ENCODE peak calls at places on chromosomes 1 and 21, in four cellular contexts. L, T, S and Y are unnamed samples.

GRCh38 chr1:245485996-245486395 is 331.2 kb downstream of the KIF26B start:
- DNase-seq in L (no peak), T (no peak), S (no peak), Y (no peak)

GRCh38 chr1:101239095-101240040 is 2.5 kb downstream of the S1PR1 start:
- DNase-seq in L (no peak), T (no peak), S (peak; percentile 85), Y (peak; percentile 43)

GRCh38 chr21:27590271-27590670 is 623.4 kb upstream of the ADAMTS5 start:
- DNase-seq in L (peak; percentile 82), T (no peak), S (no peak), Y (no peak)

GRCh38 chr1:196193891-196194559 is 414.2 kb downstream of the KCNT2 start:
- DNase-seq in L (peak; percentile 49), T (no peak), S (no peak), Y (no peak)

GRCh38 chr1:48876221-48876785 is 99.6 kb upstream of the BEND5 start:
- DNase-seq in L (peak; percentile 74), T (no peak), S (no peak), Y (no peak)

GRCh38 chr1:22275626-22276395 is 132.9 kb upstream of the WNT4 start:
- DNase-seq in L (peak; percentile 74), T (peak; percentile 72), S (peak; percentile 67), Y (peak; percentile 56)

GRCh38 chr1:246012271-246012854 is 494.7 kb downstream of the SMYD3 start:
- DNase-seq in L (peak; percentile 48), T (no peak), S (peak; percentile 2), Y (peak; percentile 56)

GRCh38 chr1:116911166-116911553 is 1.4 kb downstream of the PTGFRN start:
- DNase-seq in L (no peak), T (no peak), S (no peak), Y (no peak)

GRCh38 chr1:204186597-204186996 is 9.7 kb downstream of the KISS1 start:
- DNase-seq in L (no peak), T (no peak), S (no peak), Y (no peak)

GRCh38 chr1:1157914-1158710 is 15.6 kb upstream of the TTLL10 start:
- DNase-seq in L (peak; percentile 57), T (peak; percentile 77), S (no peak), Y (peak; percentile 60)

GRCh38 chr1:171983584-171983983 is 142.3 kb downstream of the DNM3 start:
- DNase-seq in L (peak; percentile 68), T (no peak), S (no peak), Y (peak; percentile 9)

GRCh38 chr1:225428879-225429455 is 1.1 kb upstream of the LBR start:
- DNase-seq in L (no peak), T (no peak), S (no peak), Y (no peak)

GRCh38 chr21:35503646-35504045 is 454.5 kb upstream of the RUNX1 start:
- DNase-seq in L (peak; percentile 20), T (no peak), S (no peak), Y (no peak)

GRCh38 chr1:22140681-22141080 is 2.2 kb downstream of the WNT4 start:
- DNase-seq in L (no peak), T (no peak), S (no peak), Y (no peak)

GRCh38 chr1:217067642-217068041 is 344.4 kb upstream of the ESRRG start:
- DNase-seq in L (no peak), T (no peak), S (no peak), Y (peak; percentile 12)

GRCh38 chr1:116878804-116879477 is 30.8 kb upstream of the PTGFRN start:
- DNase-seq in L (peak; percentile 49), T (no peak), S (peak; percentile 34), Y (peak; percentile 84)

GRCh38 chr1:215888159-215888558 is 321.1 kb downstream of the KCTD3 start:
- DNase-seq in L (no peak), T (no peak), S (no peak), Y (peak; percentile 19)

GRCh38 chr21:33373451-33373850 is 29.8 kb upstream of the IFNGR2 start:
- DNase-seq in L (peak; percentile 39), T (no peak), S (no peak), Y (no peak)

GRCh38 chr1:9044241-9044640 is 18.0 kb upstream of the SLC2A7 start:
- DNase-seq in L (no peak), T (no peak), S (no peak), Y (no peak)

GRCh38 chr1:44786138-44786840 is 1.7 kb downstream of the BEST4 start:
- DNase-seq in L (peak; percentile 81), T (peak; percentile 86), S (peak; percentile 78), Y (peak; percentile 76)

GRCh38 chr1:218660678-218661053 is 315.5 kb downstream of the TGFB2 start:
- DNase-seq in L (peak; percentile 74), T (no peak), S (no peak), Y (no peak)

GRCh38 chr1:207139616-207140015 is 35.6 kb downstream of the C4BPA start:
- DNase-seq in L (no peak), T (no peak), S (no peak), Y (no peak)

GRCh38 chr1:116242741-116243140 is 130.3 kb upstream of the ATP1A1 start:
- DNase-seq in L (no peak), T (peak; percentile 52), S (no peak), Y (no peak)

GRCh38 chr1:56216173-56216572 is 363.2 kb downstream of the PLPP3 start:
- DNase-seq in L (peak; percentile 84), T (no peak), S (no peak), Y (no peak)

GRCh38 chr1:90838720-90839119 is 121.6 kb upstream of the BARHL2 start:
- DNase-seq in L (no peak), T (no peak), S (no peak), Y (no peak)

GRCh38 chr1:21308847-21309652 is 18.8 kb upstream of the ECE1 start:
- DNase-seq in L (peak; percentile 47), T (no peak), S (no peak), Y (no peak)

GRCh38 chr1:91775227-91775626 is 110.7 kb downstream of the TGFBR3 start:
- DNase-seq in L (no peak), T (no peak), S (no peak), Y (no peak)

GRCh38 chr1:14363191-14363590 is 235.3 kb upstream of the KAZN start:
- DNase-seq in L (no peak), T (no peak), S (peak; percentile 7), Y (no peak)

GRCh38 chr1:14362331-14362730 is 236.2 kb upstream of the KAZN start:
- DNase-seq in L (peak; percentile 61), T (no peak), S (no peak), Y (no peak)

GRCh38 chr1:14366361-14367018 is 232.0 kb upstream of the KAZN start:
- DNase-seq in L (peak; percentile 69), T (no peak), S (no peak), Y (no peak)

GRCh38 chr1:14365226-14365994 is 233.1 kb upstream of the KAZN start:
- DNase-seq in L (peak; percentile 39), T (no peak), S (no peak), Y (no peak)

DNA sequence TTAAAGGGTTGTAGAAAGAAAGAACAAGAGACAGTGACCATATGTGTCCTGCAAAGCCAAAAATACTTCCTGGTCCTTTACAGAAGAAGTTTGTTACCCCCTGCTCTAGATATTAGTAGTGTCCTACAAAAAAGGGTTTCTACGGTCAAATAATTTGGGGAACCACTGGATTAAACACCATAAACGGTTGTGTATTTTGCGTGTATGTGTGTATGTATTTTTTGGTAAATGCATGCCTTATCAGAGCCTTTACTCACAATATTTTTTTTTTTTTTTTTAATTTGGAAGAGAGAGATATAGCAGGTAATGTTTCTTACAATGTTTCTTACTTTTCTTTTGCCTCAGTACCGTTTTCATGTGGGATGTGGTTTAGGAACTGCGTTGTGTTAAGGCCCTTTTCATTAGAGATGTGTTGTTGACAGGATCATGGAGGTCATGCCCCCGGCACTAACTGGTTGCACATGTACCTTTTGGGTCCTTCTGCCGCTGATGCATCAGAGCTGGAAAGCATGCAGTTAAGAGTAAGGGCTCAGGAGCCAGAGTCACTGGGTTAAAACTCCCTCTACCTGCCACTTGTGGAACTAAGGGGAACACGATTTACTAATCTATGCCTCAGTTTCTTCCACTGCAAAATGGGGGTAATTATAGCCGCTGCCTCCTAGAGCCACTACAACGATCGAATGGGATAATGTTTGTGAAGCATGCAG is 234.6 kb upstream of the KAZN start:
- DNase-seq in L (peak; percentile 86), T (no peak), S (no peak), Y (no peak)
- TF ChIP-seq CTCF in L (no peak), T (no peak), S (no peak), Y (no peak)

GRCh38 chr1:5286244-5286643 is 631.8 kb downstream of the AJAP1 start:
- DNase-seq in L (no peak), T (no peak), S (peak; percentile 41), Y (no peak)
- TF ChIP-seq CTCF in L (no peak), T (peak; percentile 14), S (no peak), Y (peak; percentile 30)

DNA sequence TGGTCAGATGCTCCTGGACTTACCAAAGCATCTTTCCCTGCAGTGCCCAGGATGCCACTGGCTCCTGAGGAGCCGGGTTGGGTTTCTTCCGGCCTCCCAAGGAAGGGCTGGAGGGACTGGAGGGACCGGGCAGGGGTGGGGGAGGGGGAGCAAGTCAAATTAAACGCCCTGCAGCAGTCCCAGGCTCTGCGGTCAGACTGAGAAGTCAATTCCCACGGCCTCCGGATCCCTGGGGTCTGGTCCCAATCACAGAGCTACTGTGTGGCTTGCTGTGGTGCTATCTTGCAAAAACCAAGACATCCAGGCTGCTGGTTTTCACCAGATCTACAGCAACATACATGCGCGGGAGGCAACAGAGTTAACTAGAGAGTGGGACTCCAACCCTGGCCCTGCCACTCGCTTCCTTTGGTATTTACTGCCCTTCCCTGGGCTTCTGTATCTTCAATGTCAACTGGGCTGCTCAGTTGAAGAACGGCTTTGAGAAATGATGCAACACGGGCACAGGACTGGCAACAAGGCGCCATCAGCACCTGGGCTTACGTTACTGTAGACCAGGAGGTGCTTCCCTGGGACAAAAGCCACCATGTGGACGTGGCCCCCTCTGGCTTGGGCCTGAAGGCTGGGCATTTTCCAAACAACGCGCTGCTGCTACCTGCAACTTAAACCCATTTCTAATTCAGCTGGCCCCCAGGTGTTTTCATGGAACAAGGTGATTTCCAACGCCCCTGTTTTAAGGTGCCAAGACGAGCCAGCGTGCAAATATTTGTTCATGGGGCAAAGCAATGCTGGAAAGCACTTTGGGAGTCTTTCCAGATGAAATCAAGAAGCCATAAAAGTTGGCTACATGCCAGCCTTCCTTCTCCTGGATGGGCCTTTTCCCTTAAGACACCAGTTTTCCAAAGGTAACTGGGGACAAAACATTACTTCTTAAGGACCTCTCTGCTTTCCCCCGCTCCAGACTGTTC is 11.5 kb downstream of the RCC2 start:
- DNase-seq in L (no peak), T (no peak), S (no peak), Y (no peak)
- TF ChIP-seq CTCF in L (no peak), T (no peak), S (no peak), Y (no peak)

DNA sequence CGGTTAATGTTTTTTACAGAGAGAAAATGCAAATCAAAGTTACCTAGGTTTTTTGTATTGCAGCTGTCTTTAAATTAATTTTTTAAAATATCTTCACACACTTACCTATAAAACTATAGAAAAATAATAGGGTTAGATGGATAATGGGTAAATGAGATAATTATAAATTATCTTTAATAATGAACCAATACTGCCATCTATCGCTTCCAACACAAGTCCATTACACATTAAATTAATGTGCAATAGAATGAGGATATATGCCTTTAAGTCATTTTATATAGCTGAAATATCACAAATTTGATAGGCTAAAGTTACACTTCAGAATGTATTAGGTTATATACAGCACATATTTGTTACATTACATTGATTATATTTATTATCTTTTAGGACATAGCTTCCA is 2212.8 kb downstream of the MRPL39 start:
- DNase-seq in L (no peak), T (no peak), S (no peak), Y (no peak)
- TF ChIP-seq CTCF in L (no peak), T (no peak), S (no peak), Y (no peak)

GRCh38 chr1:184242507-184242943 is 144.3 kb upstream of the C1orf21 start:
- DNase-seq in L (peak; percentile 57), T (no peak), S (no peak), Y (peak; percentile 21)
- TF ChIP-seq CTCF in L (no peak), T (peak; percentile 36), S (no peak), Y (peak; percentile 9)